ENCODE peak calls at places on chromosomes 13 and 19, in eight cellular contexts. One of them, this sample, is unnamed.

GRCh38 chr19:3154957-3155736 is 19.3 kb downstream of the GNA15 start:
- DNase-seq in heart left ventricle: peak
- DNase-seq in GDM1: peak
- DNase-seq in NAMALWA: peak
- DNase-seq in activated naive CD4-positive, alpha-beta T cell: peak
- DNase-seq in effector memory CD8-positive, alpha-beta T cell: peak
- DNase-seq in M059J: peak
- DNase-seq in activated T-cell treated with anti-CD3 and anti-CD28 coated beads for 1 hour: peak
- DNase-seq in this sample: peak

GRCh38 chr19:18422530-18423191 is 3.5 kb downstream of the SSBP4 start:
- DNase-seq in heart left ventricle: no peak
- DNase-seq in GDM1: no peak
- DNase-seq in NAMALWA: no peak
- DNase-seq in activated naive CD4-positive, alpha-beta T cell: no peak
- DNase-seq in effector memory CD8-positive, alpha-beta T cell: peak
- DNase-seq in M059J: no peak
- DNase-seq in activated T-cell treated with anti-CD3 and anti-CD28 coated beads for 1 hour: no peak
- DNase-seq in this sample: no peak

GRCh38 chr19:3818918-3819317 is 32.7 kb upstream of the MATK start:
- DNase-seq in heart left ventricle: no peak
- DNase-seq in GDM1: no peak
- DNase-seq in NAMALWA: no peak
- DNase-seq in activated naive CD4-positive, alpha-beta T cell: no peak
- DNase-seq in effector memory CD8-positive, alpha-beta T cell: no peak
- DNase-seq in M059J: no peak
- DNase-seq in activated T-cell treated with anti-CD3 and anti-CD28 coated beads for 1 hour: no peak
- DNase-seq in this sample: no peak

GRCh38 chr13:70310720-70311119 is 202.5 kb upstream of the KLHL1 start:
- DNase-seq in heart left ventricle: no peak
- DNase-seq in GDM1: no peak
- DNase-seq in NAMALWA: peak
- DNase-seq in activated naive CD4-positive, alpha-beta T cell: no peak
- DNase-seq in effector memory CD8-positive, alpha-beta T cell: no peak
- DNase-seq in M059J: peak
- DNase-seq in activated T-cell treated with anti-CD3 and anti-CD28 coated beads for 1 hour: no peak
- DNase-seq in this sample: no peak

GRCh38 chr13:111165611-111166010 is 50.5 kb downstream of the ARHGEF7 start:
- DNase-seq in heart left ventricle: no peak
- DNase-seq in GDM1: no peak
- DNase-seq in NAMALWA: no peak
- DNase-seq in activated naive CD4-positive, alpha-beta T cell: no peak
- DNase-seq in effector memory CD8-positive, alpha-beta T cell: no peak
- DNase-seq in M059J: no peak
- DNase-seq in activated T-cell treated with anti-CD3 and anti-CD28 coated beads for 1 hour: no peak
- DNase-seq in this sample: no peak

GRCh38 chr19:37966211-37967072 is 59.4 kb downstream of the SIPA1L3 start:
- DNase-seq in heart left ventricle: no peak
- DNase-seq in GDM1: no peak
- DNase-seq in NAMALWA: no peak
- DNase-seq in activated naive CD4-positive, alpha-beta T cell: no peak
- DNase-seq in effector memory CD8-positive, alpha-beta T cell: no peak
- DNase-seq in M059J: peak
- DNase-seq in activated T-cell treated with anti-CD3 and anti-CD28 coated beads for 1 hour: no peak
- DNase-seq in this sample: no peak

GRCh38 chr13:24995225-24995804 is 100.6 kb upstream of the PABPC3 start:
- DNase-seq in heart left ventricle: no peak
- DNase-seq in GDM1: peak
- DNase-seq in NAMALWA: peak
- DNase-seq in activated naive CD4-positive, alpha-beta T cell: peak
- DNase-seq in effector memory CD8-positive, alpha-beta T cell: peak
- DNase-seq in M059J: peak
- DNase-seq in activated T-cell treated with anti-CD3 and anti-CD28 coated beads for 1 hour: peak
- DNase-seq in this sample: no peak

GRCh38 chr19:6521718-6522646 is 8.8 kb upstream of the TNFSF9 start:
- DNase-seq in heart left ventricle: no peak
- DNase-seq in GDM1: peak
- DNase-seq in NAMALWA: peak
- DNase-seq in activated naive CD4-positive, alpha-beta T cell: no peak
- DNase-seq in effector memory CD8-positive, alpha-beta T cell: peak
- DNase-seq in M059J: peak
- DNase-seq in activated T-cell treated with anti-CD3 and anti-CD28 coated beads for 1 hour: peak
- DNase-seq in this sample: peak

GRCh38 chr13:94710081-94710809 is 2.1 kb downstream of the SOX21 start:
- DNase-seq in heart left ventricle: no peak
- DNase-seq in GDM1: no peak
- DNase-seq in NAMALWA: no peak
- DNase-seq in activated naive CD4-positive, alpha-beta T cell: no peak
- DNase-seq in effector memory CD8-positive, alpha-beta T cell: no peak
- DNase-seq in M059J: peak
- DNase-seq in activated T-cell treated with anti-CD3 and anti-CD28 coated beads for 1 hour: no peak
- DNase-seq in this sample: no peak

GRCh38 chr13:100182894-100183490 is 94.1 kb downstream of the PCCA start:
- DNase-seq in heart left ventricle: no peak
- DNase-seq in GDM1: no peak
- DNase-seq in NAMALWA: no peak
- DNase-seq in activated naive CD4-positive, alpha-beta T cell: no peak
- DNase-seq in effector memory CD8-positive, alpha-beta T cell: no peak
- DNase-seq in M059J: no peak
- DNase-seq in activated T-cell treated with anti-CD3 and anti-CD28 coated beads for 1 hour: no peak
- DNase-seq in this sample: no peak

GRCh38 chr13:75458696-75459422 is 23.1 kb downstream of the TBC1D4 start:
- DNase-seq in heart left ventricle: peak
- DNase-seq in GDM1: no peak
- DNase-seq in NAMALWA: no peak
- DNase-seq in activated naive CD4-positive, alpha-beta T cell: no peak
- DNase-seq in effector memory CD8-positive, alpha-beta T cell: no peak
- DNase-seq in M059J: no peak
- DNase-seq in activated T-cell treated with anti-CD3 and anti-CD28 coated beads for 1 hour: no peak
- DNase-seq in this sample: no peak

GRCh38 chr19:19297759-19298158 is 22.6 kb downstream of the SUGP1 start:
- DNase-seq in heart left ventricle: no peak
- DNase-seq in GDM1: no peak
- DNase-seq in NAMALWA: no peak
- DNase-seq in activated naive CD4-positive, alpha-beta T cell: no peak
- DNase-seq in effector memory CD8-positive, alpha-beta T cell: no peak
- DNase-seq in M059J: no peak
- DNase-seq in activated T-cell treated with anti-CD3 and anti-CD28 coated beads for 1 hour: no peak
- DNase-seq in this sample: no peak

GRCh38 chr19:45098521-45099464 is 5.8 kb downstream of the PPP1R37 start:
- DNase-seq in heart left ventricle: no peak
- DNase-seq in GDM1: no peak
- DNase-seq in NAMALWA: no peak
- DNase-seq in activated naive CD4-positive, alpha-beta T cell: no peak
- DNase-seq in effector memory CD8-positive, alpha-beta T cell: no peak
- DNase-seq in M059J: no peak
- DNase-seq in activated T-cell treated with anti-CD3 and anti-CD28 coated beads for 1 hour: no peak
- DNase-seq in this sample: no peak

GRCh38 chr13:48582086-48582485 is 49.2 kb upstream of the RCBTB2 start:
- DNase-seq in heart left ventricle: no peak
- DNase-seq in GDM1: no peak
- DNase-seq in NAMALWA: no peak
- DNase-seq in activated naive CD4-positive, alpha-beta T cell: no peak
- DNase-seq in effector memory CD8-positive, alpha-beta T cell: no peak
- DNase-seq in M059J: no peak
- DNase-seq in activated T-cell treated with anti-CD3 and anti-CD28 coated beads for 1 hour: no peak
- DNase-seq in this sample: no peak

GRCh38 chr13:51255556-51255955 is 33.4 kb downstream of the FAM124A start:
- DNase-seq in heart left ventricle: no peak
- DNase-seq in GDM1: no peak
- DNase-seq in NAMALWA: no peak
- DNase-seq in activated naive CD4-positive, alpha-beta T cell: no peak
- DNase-seq in effector memory CD8-positive, alpha-beta T cell: no peak
- DNase-seq in M059J: no peak
- DNase-seq in activated T-cell treated with anti-CD3 and anti-CD28 coated beads for 1 hour: no peak
- DNase-seq in this sample: no peak

GRCh38 chr19:41341669-41342490 is 11.8 kb downstream of the TGFB1 start:
- DNase-seq in heart left ventricle: no peak
- DNase-seq in GDM1: peak
- DNase-seq in NAMALWA: no peak
- DNase-seq in activated naive CD4-positive, alpha-beta T cell: no peak
- DNase-seq in effector memory CD8-positive, alpha-beta T cell: no peak
- DNase-seq in M059J: no peak
- DNase-seq in activated T-cell treated with anti-CD3 and anti-CD28 coated beads for 1 hour: no peak
- DNase-seq in this sample: no peak

GRCh38 chr19:2308114-2308556 is at the start of gene LINGO3:
- DNase-seq in heart left ventricle: no peak
- DNase-seq in GDM1: no peak
- DNase-seq in NAMALWA: no peak
- DNase-seq in activated naive CD4-positive, alpha-beta T cell: no peak
- DNase-seq in effector memory CD8-positive, alpha-beta T cell: no peak
- DNase-seq in M059J: no peak
- DNase-seq in activated T-cell treated with anti-CD3 and anti-CD28 coated beads for 1 hour: no peak
- DNase-seq in this sample: no peak

This sample was measured in T-helper 1 cell.